ENCODE peak calls at places on chromosomes 11 and 22, in eight cellular contexts. G is A673, X is cardiac muscle cell, B is stomach, H is HCT116, D is HL-60, W is right lobe of liver, P is H9. J is an unnamed sample. For H3K27me3, the result is how much of the 10 kb centered on the place peaks cover.

GRCh38 chr22:23068096-23068831 is 2.1 kb upstream of the GNAZ start:
- DNase-seq in D (no peak), W (peak), H (no peak), P (peak), X (no peak), B (peak), G (no peak), J (peak)

GRCh38 chr11:36540998-36541397 is 26.8 kb upstream of the RAG1 start:
- DNase-seq in B (peak), H (peak), W (peak), D (peak), P (peak), X (peak), G (peak), J (no peak)

GRCh38 chr11:115439385-115439784 is 64.8 kb downstream of the CADM1 start:
- DNase-seq in D (no peak), W (no peak), X (no peak), P (no peak), B (no peak), G (no peak), H (no peak), J (no peak)

GRCh38 chr11:74443071-74443864 is 24.1 kb downstream of the KCNE3 start:
- DNase-seq in D (no peak), H (peak), W (peak), B (peak), G (peak), P (no peak), X (peak), J (no peak)

GRCh38 chr22:35621446-35621845 is 4.3 kb upstream of the MB start:
- DNase-seq in X (no peak), D (no peak), W (no peak), H (no peak), B (no peak), P (no peak), G (no peak), J (no peak)

GRCh38 chr22:46587492-46588278 is 32.5 kb upstream of the GRAMD4 start:
- DNase-seq in H (no peak), D (no peak), W (peak), P (peak), G (no peak), X (no peak), B (no peak), J (no peak)

GRCh38 chr11:43404836-43405479 is 46.2 kb downstream of the TTC17 start:
- DNase-seq in B (no peak), W (no peak), G (no peak), H (no peak), D (no peak), P (no peak), X (no peak), J (no peak)

GRCh38 chr11:124841186-124841585 is 24.0 kb upstream of the ROBO3 start:
- DNase-seq in G (no peak), D (no peak), P (no peak), B (no peak), X (no peak), W (no peak), H (no peak), J (no peak)

GRCh38 chr22:23826510-23827350 is 12.1 kb downstream of the DERL3 start:
- DNase-seq in P (no peak), B (no peak), D (no peak), G (no peak), X (no peak), H (no peak), W (no peak), J (no peak)

GRCh38 chr11:70556884-70557741 is 158.8 kb downstream of the CTTN start:
- DNase-seq in P (no peak), B (no peak), G (no peak), X (no peak), H (peak), D (peak), W (no peak), J (no peak)

GRCh38 chr11:85133636-85134035 is 493.5 kb downstream of the DLG2 start:
- DNase-seq in W (no peak), P (no peak), H (no peak), B (no peak), G (no peak), D (no peak), X (no peak), J (no peak)

GRCh38 chr11:17267576-17267975 is 9.0 kb upstream of the NUCB2 start:
- DNase-seq in X (no peak), H (peak), D (peak), G (no peak), W (no peak), B (no peak), P (no peak), J (no peak)

GRCh38 chr11:66059966-66060680 is 8.0 kb downstream of the SF3B2 start:
- DNase-seq in W (no peak), H (no peak), X (no peak), B (no peak), D (no peak), P (no peak), G (no peak), J (no peak)

GRCh38 chr11:131612576-131612975 is 242.2 kb downstream of the NTM start:
- DNase-seq in B (no peak), W (no peak), D (no peak), G (no peak), H (no peak), X (no peak), P (no peak), J (no peak)

GRCh38 chr11:128630367-128631230 is 43.2 kb upstream of the ETS1 start:
- DNase-seq in D (peak), G (peak), P (peak), W (peak), B (peak), X (peak), H (peak), J (peak)

GRCh38 chr11:32886180-32886579 is 6.4 kb upstream of the QSER1 start:
- DNase-seq in H (no peak), B (no peak), X (no peak), W (no peak), P (no peak), G (no peak), D (no peak), J (no peak)

GRCh38 chr11:68279676-68280075 is 7.9 kb upstream of the C11orf24 start:
- DNase-seq in D (no peak), G (no peak), H (no peak), B (no peak), P (no peak), W (no peak), X (no peak), J (no peak)

GRCh38 chr11:128328955-128329551 is 258.3 kb downstream of the ETS1 start:
- DNase-seq in P (no peak), G (no peak), B (no peak), X (peak), W (peak), H (no peak), D (no peak), J (no peak)

GRCh38 chr11:88596786-88597185 is 259.2 kb upstream of the CTSC start:
- DNase-seq in W (no peak), D (no peak), X (no peak), B (no peak), G (no peak), H (no peak), P (no peak), J (no peak)

GRCh38 chr22:31812977-31813605 is 59.3 kb downstream of the DEPDC5 start:
- DNase-seq in B (no peak), G (no peak), P (no peak), D (no peak), H (no peak), X (no peak), W (no peak), J (no peak)

GRCh38 chr22:28759861-28760560 is 12.5 kb upstream of the CCDC117 start:
- DNase-seq in H (no peak), X (no peak), W (no peak), D (no peak), P (peak), G (peak), B (no peak), J (no peak)

GRCh38 chr11:65591939-65592814 is 3.4 kb downstream of the KCNK7 start:
- DNase-seq in P (peak), B (peak), G (no peak), H (no peak), D (no peak), W (no peak), X (peak), J (no peak)

GRCh38 chr11:115613986-115614625 is 109.9 kb upstream of the CADM1 start:
- DNase-seq in X (no peak), H (no peak), W (no peak), P (no peak), G (no peak), D (no peak), B (no peak), J (no peak)

GRCh38 chr22:19714320-19715252 is at the start of gene SEPTIN5:
- DNase-seq in D (no peak), H (no peak), W (no peak), X (peak), B (no peak), G (no peak), P (no peak), J (no peak)

GRCh38 chr11:114362958-114363357 is 37.4 kb downstream of the C11orf71 start:
- DNase-seq in D (no peak), B (no peak), H (no peak), W (no peak), G (no peak), P (no peak), X (no peak), J (no peak)

GRCh38 chr11:106276126-106276525 is 198.7 kb downstream of the AASDHPPT start:
- DNase-seq in H (no peak), G (no peak), P (no peak), B (no peak), W (no peak), X (no peak), D (no peak), J (no peak)

GRCh38 chr11:57801185-57801490 is 39.5 kb downstream of the CTNND1 start:
- DNase-seq in G (peak), D (no peak), X (no peak), W (no peak), H (no peak), P (no peak), B (no peak), J (no peak)

GRCh38 chr11:44596541-44597276 is 31.2 kb downstream of the CD82 start:
- DNase-seq in H (no peak), B (no peak), X (no peak), W (no peak), D (no peak), G (no peak), P (no peak), J (peak)

GRCh38 chr11:74427377-74427776 is 29.1 kb upstream of the PGM2L1 start:
- DNase-seq in P (no peak), H (no peak), D (no peak), B (no peak), X (no peak), W (no peak), G (no peak), J (no peak)

GRCh38 chr11:44637477-44637876 is 72.0 kb downstream of the CD82 start:
- DNase-seq in X (no peak), D (peak), H (no peak), P (no peak), B (no peak), G (no peak), W (no peak), J (no peak)

GRCh38 chr11:104451193-104451592 is 287.2 kb upstream of the PDGFD start:
- DNase-seq in B (no peak), D (no peak), X (peak), P (no peak), G (no peak), W (no peak), H (no peak), J (no peak)

GRCh38 chr11:85165819-85166218 is 461.3 kb downstream of the DLG2 start:
- DNase-seq in B (no peak), H (no peak), P (no peak), D (no peak), W (no peak), G (no peak), X (no peak), J (no peak)

GRCh38 chr11:1640076-1640946 is 10.7 kb downstream of the KRTAP5-5 start:
- DNase-seq in G (peak), W (peak), H (no peak), P (peak), X (peak), D (peak), B (peak), J (peak)

GRCh38 chr11:64102005-64102738 is 63.7 kb downstream of the MACROD1 start:
- DNase-seq in G (no peak), W (no peak), H (no peak), B (no peak), X (no peak), P (no peak), D (no peak), J (no peak)

GRCh38 chr22:31995046-31995445 is 48.0 kb upstream of the SLC5A1 start:
- DNase-seq in B (no peak), P (no peak), G (peak), X (no peak), W (no peak), H (no peak), D (no peak), J (no peak)

GRCh38 chr11:46290598-46291309 is 13.3 kb downstream of the CREB3L1 start:
- DNase-seq in G (peak), H (no peak), B (peak), P (peak), D (no peak), X (peak), W (no peak), J (no peak)

GRCh38 chr22:25358421-25359170 is 139.2 kb downstream of the CRYBB2 start:
- DNase-seq in W (no peak), P (no peak), H (no peak), B (no peak), D (no peak), G (no peak), X (no peak), J (no peak)

GRCh38 chr11:64844330-64845124 is at the start of gene CDC42BPG:
- DNase-seq in D (no peak), P (peak), W (peak), X (peak), G (peak), H (peak), B (peak), J (peak)

DNA sequence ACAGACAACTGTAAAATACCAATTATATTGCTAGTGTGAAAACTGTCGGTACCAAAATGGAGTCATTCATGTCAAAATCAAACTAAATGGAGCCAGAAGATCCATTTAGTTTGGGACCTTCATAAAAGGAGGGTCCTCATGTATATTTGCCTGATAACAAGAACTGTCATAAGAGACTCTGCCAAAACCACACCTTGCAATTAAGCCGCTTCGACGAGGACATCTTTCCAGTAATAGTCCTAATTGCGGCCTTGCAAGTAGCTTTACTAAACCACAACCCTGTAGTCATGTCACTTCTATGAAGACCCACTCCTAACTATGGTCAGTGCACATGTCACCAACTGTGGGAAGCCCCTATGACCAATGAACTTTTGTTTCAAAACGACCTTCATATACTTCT is 9.4 kb downstream of the UBQLN3 start:
- DNase-seq in G (no peak), H (no peak), D (no peak), W (no peak), P (no peak), B (no peak), X (no peak), J (no peak)
- H3K27ac ChIP-seq in G (no peak), H (peak), D (no peak), W (no peak), P (no peak), B (no peak), X (no peak), J (no peak)

GRCh38 chr11:10694481-10695239 is 1.1 kb upstream of the IRAG1 start:
- DNase-seq in X (no peak), B (no peak), P (no peak), D (no peak), H (no peak), G (no peak), W (no peak), J (no peak)
- TF ChIP-seq CTCF in X (no peak), B (no peak), P (no peak), D (no peak), H (no peak), G (no peak), W (no peak), J (no peak)

GRCh38 chr22:30328466-30329049 is 1.8 kb upstream of the TBC1D10A start:
- DNase-seq in P (no peak), X (peak), W (no peak), B (no peak), D (no peak), H (no peak), G (no peak), J (no peak)
- H3K27me3 ChIP-seq in P (under half), X (under half), W (under half), B (under half), D (under half), H (under half), G (under half), J (under half)

GRCh38 chr11:35302388-35302787 is 117.0 kb downstream of the SLC1A2 start:
- DNase-seq in B (no peak), D (no peak), X (no peak), H (no peak), W (no peak), G (no peak), P (no peak), J (no peak)
- H3K27ac ChIP-seq in B (no peak), D (no peak), X (no peak), H (no peak), W (no peak), G (no peak), P (no peak), J (no peak)

GRCh38 chr11:75576445-75577049 is 14.5 kb downstream of the SERPINH1 start:
- DNase-seq in B (peak), H (no peak), P (peak), G (no peak), D (no peak), W (no peak), X (no peak), J (no peak)

GRCh38 chr11:75576017-75576416 is 14.0 kb downstream of the SERPINH1 start:
- DNase-seq in G (no peak), X (no peak), P (no peak), W (no peak), D (no peak), H (no peak), B (no peak), J (no peak)

GRCh38 chr11:75577198-75577597 is 15.1 kb downstream of the SERPINH1 start:
- DNase-seq in X (peak), B (peak), D (no peak), W (no peak), P (peak), G (peak), H (no peak), J (peak)

GRCh38 chr11:75572744-75573143 is 10.7 kb downstream of the SERPINH1 start:
- DNase-seq in D (no peak), H (no peak), B (no peak), G (no peak), X (no peak), P (no peak), W (no peak), J (no peak)

DNA sequence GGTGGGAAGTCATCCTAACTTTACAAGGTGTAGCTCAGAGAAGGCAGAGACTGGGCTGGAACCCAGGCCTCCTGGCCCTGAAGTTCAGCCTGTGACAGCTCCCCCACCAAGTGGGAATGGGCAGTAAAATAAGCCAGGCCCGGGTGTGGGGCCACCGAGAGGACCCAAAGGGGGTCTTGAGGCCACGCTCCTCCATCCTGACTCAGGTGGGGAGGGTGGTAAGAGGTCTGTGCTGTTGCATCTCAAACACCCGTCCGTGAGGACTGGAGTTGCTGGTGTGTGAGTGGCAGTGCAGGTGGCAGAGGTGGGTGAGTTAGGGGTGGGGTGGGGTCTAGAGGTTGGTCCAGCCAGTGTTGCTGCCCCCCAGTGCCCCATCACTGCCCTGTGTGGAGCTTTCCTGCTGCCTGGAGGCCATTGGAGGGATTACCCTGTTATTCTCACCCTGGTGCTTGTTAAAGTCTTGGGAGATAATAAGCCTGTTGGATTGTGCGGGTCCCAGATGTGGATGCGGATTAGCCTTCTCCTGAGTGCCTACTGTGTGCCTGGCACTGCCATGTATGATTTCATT is 12.7 kb downstream of the SERPINH1 start:
- DNase-seq in P (peak), X (no peak), W (no peak), B (no peak), H (no peak), D (no peak), G (no peak), J (no peak)
- TF ChIP-seq CTCF in P (peak), X (peak), W (no peak), B (no peak), H (peak), D (no peak), G (peak), J (no peak)

GRCh38 chr11:111372538-111372937 is 6.5 kb downstream of the POU2AF1 start:
- DNase-seq in B (no peak), X (no peak), G (peak), P (no peak), H (no peak), D (no peak), W (no peak), J (no peak)
- H3K27me3 ChIP-seq in B (under half), X (under half), G (under half), P (under half), H (under half), D (under half), W (under half), J (under half)

GRCh38 chr11:62879150-62879549 is 1.5 kb upstream of the SLC3A2 start:
- DNase-seq in H (no peak), B (no peak), D (no peak), W (no peak), X (no peak), G (no peak), P (no peak), J (no peak)

GRCh38 chr11:62880231-62880802 is 379 bp upstream of the SLC3A2 start:
- DNase-seq in H (no peak), D (no peak), P (no peak), X (peak), W (no peak), B (no peak), G (peak), J (no peak)

GRCh38 chr11:62875698-62876483 is 4.8 kb upstream of the SLC3A2 start:
- DNase-seq in H (no peak), D (no peak), W (peak), G (no peak), X (no peak), P (no peak), B (peak), J (no peak)

GRCh38 chr11:62879554-62879953 is 1.1 kb upstream of the SLC3A2 start:
- DNase-seq in H (no peak), D (no peak), P (peak), W (no peak), B (peak), G (peak), X (no peak), J (no peak)

DNA sequence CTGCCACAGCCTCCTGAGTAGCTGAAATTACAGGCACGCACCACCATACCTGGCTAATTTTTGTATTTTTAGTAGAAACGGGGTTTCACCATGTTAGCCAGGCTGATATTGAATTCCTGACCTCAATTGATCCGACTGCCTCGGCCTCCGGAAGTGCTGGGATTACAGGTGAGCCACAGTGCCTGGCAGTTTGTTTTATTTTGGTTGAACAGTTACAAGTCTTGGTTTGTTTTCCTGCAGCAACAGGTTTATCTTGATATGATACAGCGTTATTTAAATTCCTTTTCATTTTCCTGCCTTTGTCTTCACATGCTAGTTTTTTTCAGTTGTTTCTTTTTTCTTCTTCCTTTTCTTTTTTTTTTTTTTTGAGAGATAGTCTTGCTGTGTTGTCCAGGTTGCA is 4.0 kb upstream of the SLC3A2 start:
- DNase-seq in B (no peak), D (no peak), W (peak), G (no peak), H (no peak), X (no peak), P (no peak), J (no peak)
- H3K27ac ChIP-seq in B (peak), D (no peak), W (peak), G (no peak), H (no peak), X (peak), P (no peak), J (no peak)

GRCh38 chr22:50326959-50327710 is at the start of gene DENND6B:
- DNase-seq in B (peak), G (peak), X (peak), P (peak), D (peak), W (peak), H (no peak), J (peak)
- TF ChIP-seq CTCF in B (no peak), G (no peak), X (no peak), P (peak), D (peak), W (peak), H (peak), J (peak)